ENCODE peak calls at places on chromosomes 2 and 18, in six cellular contexts. One of them, this sample, is unnamed.

GRCh38 chr2:231648579-231649174 is 56.0 kb downstream of the TEX44 start:
- DNase-seq in H9: peak
- DNase-seq in psoas muscle: peak
- DNase-seq in lower lobe of right lung: peak
- DNase-seq in adrenal gland: peak
- DNase-seq in heart left ventricle: peak
- DNase-seq in this sample: no peak

GRCh38 chr2:153819501-153819900 is 52.2 kb upstream of the GALNT13 start:
- DNase-seq in H9: peak
- DNase-seq in psoas muscle: no peak
- DNase-seq in lower lobe of right lung: no peak
- DNase-seq in adrenal gland: no peak
- DNase-seq in heart left ventricle: no peak
- DNase-seq in this sample: no peak

GRCh38 chr2:9423922-9424272 is 443 bp downstream of the CPSF3 start:
- DNase-seq in H9: no peak
- DNase-seq in psoas muscle: no peak
- DNase-seq in lower lobe of right lung: no peak
- DNase-seq in adrenal gland: no peak
- DNase-seq in heart left ventricle: no peak
- DNase-seq in this sample: no peak

GRCh38 chr2:144453486-144454158 is 66.3 kb downstream of the ZEB2 start:
- DNase-seq in H9: no peak
- DNase-seq in psoas muscle: no peak
- DNase-seq in lower lobe of right lung: no peak
- DNase-seq in adrenal gland: no peak
- DNase-seq in heart left ventricle: no peak
- DNase-seq in this sample: no peak

GRCh38 chr2:204608261-204608660 is 63.0 kb downstream of the PARD3B start:
- DNase-seq in H9: no peak
- DNase-seq in psoas muscle: no peak
- DNase-seq in lower lobe of right lung: no peak
- DNase-seq in adrenal gland: no peak
- DNase-seq in heart left ventricle: no peak
- DNase-seq in this sample: peak

GRCh38 chr2:62485780-62486765 is 19.9 kb downstream of the TMEM17 start:
- DNase-seq in H9: no peak
- DNase-seq in psoas muscle: no peak
- DNase-seq in lower lobe of right lung: no peak
- DNase-seq in adrenal gland: no peak
- DNase-seq in heart left ventricle: peak
- DNase-seq in this sample: no peak

GRCh38 chr2:8574196-8575010 is 107.5 kb upstream of the ID2 start:
- DNase-seq in H9: peak
- DNase-seq in psoas muscle: no peak
- DNase-seq in lower lobe of right lung: no peak
- DNase-seq in adrenal gland: peak
- DNase-seq in heart left ventricle: no peak
- DNase-seq in this sample: no peak

GRCh38 chr2:120349125-120349921 is 3.4 kb downstream of the INHBB start:
- DNase-seq in H9: no peak
- DNase-seq in psoas muscle: no peak
- DNase-seq in lower lobe of right lung: no peak
- DNase-seq in adrenal gland: no peak
- DNase-seq in heart left ventricle: peak
- DNase-seq in this sample: no peak

GRCh38 chr2:105793230-105793975 is 48.7 kb downstream of the NCK2 start:
- DNase-seq in H9: no peak
- DNase-seq in psoas muscle: no peak
- DNase-seq in lower lobe of right lung: no peak
- DNase-seq in adrenal gland: no peak
- DNase-seq in heart left ventricle: no peak
- DNase-seq in this sample: no peak

GRCh38 chr2:106057206-106057605 is 136.9 kb downstream of the UXS1 start:
- DNase-seq in H9: no peak
- DNase-seq in psoas muscle: no peak
- DNase-seq in lower lobe of right lung: no peak
- DNase-seq in adrenal gland: no peak
- DNase-seq in heart left ventricle: no peak
- DNase-seq in this sample: no peak

GRCh38 chr2:218233543-218233942 is 16.6 kb downstream of the ARPC2 start:
- DNase-seq in H9: no peak
- DNase-seq in psoas muscle: no peak
- DNase-seq in lower lobe of right lung: no peak
- DNase-seq in adrenal gland: no peak
- DNase-seq in heart left ventricle: no peak
- DNase-seq in this sample: no peak

GRCh38 chr2:135773917-135774316 is 32.3 kb downstream of the UBXN4 start:
- DNase-seq in H9: no peak
- DNase-seq in psoas muscle: no peak
- DNase-seq in lower lobe of right lung: no peak
- DNase-seq in adrenal gland: no peak
- DNase-seq in heart left ventricle: no peak
- DNase-seq in this sample: no peak

GRCh38 chr2:238069877-238070276 is 9.1 kb downstream of the SCLY start:
- DNase-seq in H9: no peak
- DNase-seq in psoas muscle: no peak
- DNase-seq in lower lobe of right lung: no peak
- DNase-seq in adrenal gland: no peak
- DNase-seq in heart left ventricle: no peak
- DNase-seq in this sample: no peak

GRCh38 chr2:201642086-201642578 is 1.2 kb downstream of the TMEM237 start:
- DNase-seq in H9: no peak
- DNase-seq in psoas muscle: no peak
- DNase-seq in lower lobe of right lung: no peak
- DNase-seq in adrenal gland: no peak
- DNase-seq in heart left ventricle: no peak
- DNase-seq in this sample: no peak

GRCh38 chr18:22691988-22692710 is 241.0 kb upstream of the RBBP8 start:
- DNase-seq in H9: no peak
- DNase-seq in psoas muscle: no peak
- DNase-seq in lower lobe of right lung: no peak
- DNase-seq in adrenal gland: no peak
- DNase-seq in heart left ventricle: no peak
- DNase-seq in this sample: peak

GRCh38 chr2:103792039-103792438 is 1030.2 kb downstream of the TMEM182 start:
- DNase-seq in H9: peak
- DNase-seq in psoas muscle: no peak
- DNase-seq in lower lobe of right lung: no peak
- DNase-seq in adrenal gland: no peak
- DNase-seq in heart left ventricle: no peak
- DNase-seq in this sample: no peak

GRCh38 chr2:217742276-217742675 is 260.5 kb downstream of the TNS1 start:
- DNase-seq in H9: no peak
- DNase-seq in psoas muscle: no peak
- DNase-seq in lower lobe of right lung: no peak
- DNase-seq in adrenal gland: no peak
- DNase-seq in heart left ventricle: no peak
- DNase-seq in this sample: no peak

GRCh38 chr2:16656784-16657391 is 8.7 kb downstream of the CYRIA start:
- DNase-seq in H9: no peak
- DNase-seq in psoas muscle: peak
- DNase-seq in lower lobe of right lung: peak
- DNase-seq in adrenal gland: peak
- DNase-seq in heart left ventricle: peak
- DNase-seq in this sample: no peak

GRCh38 chr2:122019729-122020128 is 264.3 kb downstream of the TSN start:
- DNase-seq in H9: no peak
- DNase-seq in psoas muscle: no peak
- DNase-seq in lower lobe of right lung: no peak
- DNase-seq in adrenal gland: no peak
- DNase-seq in heart left ventricle: no peak
- DNase-seq in this sample: no peak

GRCh38 chr2:132252191-132252893 is 90.6 kb upstream of the ANKRD30BL start:
- DNase-seq in H9: no peak
- DNase-seq in psoas muscle: no peak
- DNase-seq in lower lobe of right lung: peak
- DNase-seq in adrenal gland: no peak
- DNase-seq in heart left ventricle: no peak
- DNase-seq in this sample: no peak

GRCh38 chr18:998976-999375 is 94.3 kb downstream of the ADCYAP1 start:
- DNase-seq in H9: no peak
- DNase-seq in psoas muscle: no peak
- DNase-seq in lower lobe of right lung: no peak
- DNase-seq in adrenal gland: no peak
- DNase-seq in heart left ventricle: no peak
- DNase-seq in this sample: no peak

GRCh38 chr2:181041661-181042060 is 61.3 kb downstream of the UBE2E3 start:
- DNase-seq in H9: no peak
- DNase-seq in psoas muscle: no peak
- DNase-seq in lower lobe of right lung: no peak
- DNase-seq in adrenal gland: no peak
- DNase-seq in heart left ventricle: no peak
- DNase-seq in this sample: no peak

GRCh38 chr2:157751462-157752058 is 122.9 kb upstream of the ACVR1C start:
- DNase-seq in H9: peak
- DNase-seq in psoas muscle: peak
- DNase-seq in lower lobe of right lung: no peak
- DNase-seq in adrenal gland: no peak
- DNase-seq in heart left ventricle: peak
- DNase-seq in this sample: no peak

GRCh38 chr2:148300534-148300933 is 279.6 kb downstream of the MBD5 start:
- DNase-seq in H9: no peak
- DNase-seq in psoas muscle: no peak
- DNase-seq in lower lobe of right lung: no peak
- DNase-seq in adrenal gland: no peak
- DNase-seq in heart left ventricle: no peak
- DNase-seq in this sample: no peak

GRCh38 chr2:217802876-217803638 is 199.7 kb downstream of the TNS1 start:
- DNase-seq in H9: no peak
- DNase-seq in psoas muscle: no peak
- DNase-seq in lower lobe of right lung: no peak
- DNase-seq in adrenal gland: no peak
- DNase-seq in heart left ventricle: no peak
- DNase-seq in this sample: no peak

GRCh38 chr2:80238692-80239469 is 65.7 kb downstream of the LRRTM1 start:
- DNase-seq in H9: peak
- DNase-seq in psoas muscle: no peak
- DNase-seq in lower lobe of right lung: no peak
- DNase-seq in adrenal gland: peak
- DNase-seq in heart left ventricle: no peak
- DNase-seq in this sample: peak

GRCh38 chr2:28274911-28275685 is 117.6 kb upstream of the FOSL2 start:
- DNase-seq in H9: peak
- DNase-seq in psoas muscle: peak
- DNase-seq in lower lobe of right lung: no peak
- DNase-seq in adrenal gland: peak
- DNase-seq in heart left ventricle: no peak
- DNase-seq in this sample: peak

GRCh38 chr2:152093464-152093863 is 5.4 kb downstream of the CACNB4 start:
- DNase-seq in H9: no peak
- DNase-seq in psoas muscle: no peak
- DNase-seq in lower lobe of right lung: no peak
- DNase-seq in adrenal gland: no peak
- DNase-seq in heart left ventricle: peak
- DNase-seq in this sample: no peak

GRCh38 chr2:101960903-101961286 is 30.9 kb upstream of the IL1R2 start:
- DNase-seq in H9: no peak
- DNase-seq in psoas muscle: no peak
- DNase-seq in lower lobe of right lung: no peak
- DNase-seq in adrenal gland: no peak
- DNase-seq in heart left ventricle: no peak
- DNase-seq in this sample: no peak

GRCh38 chr2:101962243-101962809 is 29.4 kb upstream of the IL1R2 start:
- DNase-seq in H9: no peak
- DNase-seq in psoas muscle: no peak
- DNase-seq in lower lobe of right lung: no peak
- DNase-seq in adrenal gland: no peak
- DNase-seq in heart left ventricle: no peak
- DNase-seq in this sample: no peak

GRCh38 chr2:101958071-101958470 is 33.7 kb upstream of the IL1R2 start:
- DNase-seq in H9: no peak
- DNase-seq in psoas muscle: no peak
- DNase-seq in lower lobe of right lung: no peak
- DNase-seq in adrenal gland: no peak
- DNase-seq in heart left ventricle: no peak
- DNase-seq in this sample: no peak

GRCh38 chr2:101963198-101963597 is 28.6 kb upstream of the IL1R2 start:
- DNase-seq in H9: no peak
- DNase-seq in psoas muscle: no peak
- DNase-seq in lower lobe of right lung: no peak
- DNase-seq in adrenal gland: no peak
- DNase-seq in heart left ventricle: no peak
- DNase-seq in this sample: no peak

GRCh38 chr2:101961287-101962242 is 30.2 kb upstream of the IL1R2 start:
- DNase-seq in H9: no peak
- DNase-seq in psoas muscle: peak
- DNase-seq in lower lobe of right lung: peak
- DNase-seq in adrenal gland: peak
- DNase-seq in heart left ventricle: peak
- DNase-seq in this sample: peak
- H3K27ac ChIP-seq in H9: no peak
- H3K27ac ChIP-seq in psoas muscle: peak
- H3K27ac ChIP-seq in lower lobe of right lung: peak
- H3K27ac ChIP-seq in adrenal gland: peak
- H3K27ac ChIP-seq in heart left ventricle: peak
- H3K27ac ChIP-seq in this sample: peak

GRCh38 chr2:195318440-195319111 is 338.4 kb upstream of the SLC39A10 start:
- DNase-seq in H9: no peak
- DNase-seq in psoas muscle: no peak
- DNase-seq in lower lobe of right lung: no peak
- DNase-seq in adrenal gland: peak
- DNase-seq in heart left ventricle: peak
- DNase-seq in this sample: no peak
- TF ChIP-seq CTCF in H9: peak
- TF ChIP-seq CTCF in psoas muscle: peak
- TF ChIP-seq CTCF in lower lobe of right lung: peak
- TF ChIP-seq CTCF in adrenal gland: peak
- TF ChIP-seq CTCF in heart left ventricle: peak
- TF ChIP-seq CTCF in this sample: peak

GRCh38 chr18:61869631-61870030 is 23.2 kb downstream of the RNF152 start:
- DNase-seq in H9: no peak
- DNase-seq in psoas muscle: no peak
- DNase-seq in lower lobe of right lung: no peak
- DNase-seq in adrenal gland: no peak
- DNase-seq in heart left ventricle: no peak
- DNase-seq in this sample: no peak
- H3K27ac ChIP-seq in H9: no peak
- H3K27ac ChIP-seq in psoas muscle: no peak
- H3K27ac ChIP-seq in lower lobe of right lung: peak
- H3K27ac ChIP-seq in adrenal gland: peak
- H3K27ac ChIP-seq in heart left ventricle: no peak
- H3K27ac ChIP-seq in this sample: peak

DNA sequence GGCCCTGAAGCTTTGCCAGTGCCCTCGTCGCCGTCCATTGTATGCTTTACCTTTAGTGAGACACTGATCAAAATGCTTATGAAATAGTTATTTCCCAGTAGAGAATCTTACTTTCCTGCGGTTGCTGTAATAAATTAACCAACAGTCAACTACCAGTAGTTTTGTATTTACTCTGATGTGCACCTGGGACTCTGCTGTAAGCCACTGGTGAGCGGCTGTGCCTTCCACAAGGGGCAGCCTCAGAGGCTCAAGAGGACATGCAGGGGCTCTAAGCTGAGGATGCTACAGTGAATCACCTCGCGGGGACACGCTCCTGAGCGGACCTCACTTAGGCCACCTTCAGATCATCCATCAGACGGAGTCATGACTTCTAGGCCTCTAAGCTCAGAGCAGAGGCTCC is 71.7 kb downstream of the BIN1 start:
- DNase-seq in H9: no peak
- DNase-seq in psoas muscle: no peak
- DNase-seq in lower lobe of right lung: no peak
- DNase-seq in adrenal gland: no peak
- DNase-seq in heart left ventricle: no peak
- DNase-seq in this sample: no peak
- TF ChIP-seq CTCF in H9: peak
- TF ChIP-seq CTCF in psoas muscle: no peak
- TF ChIP-seq CTCF in lower lobe of right lung: no peak
- TF ChIP-seq CTCF in adrenal gland: no peak
- TF ChIP-seq CTCF in heart left ventricle: no peak
- TF ChIP-seq CTCF in this sample: no peak

This sample was measured in AG04450.